ENCODE peak calls at places on chromosomes 11 and 22, in eight cellular contexts. W is fibroblast of the aortic adventitia; N is kidney tubule cell; Y is Ammon's horn; L is fibroblast of the conjunctiva; O is lung; K is stimulated activated CD8-positive, alpha-beta memory T cell treated with anti-CD3 and anti-CD28 coated beads, Interleukin-7, amount 100 ng/mL, for 24 hours; F is hypothalamus. J is an unnamed sample.

GRCh38 chr11:130068986-130069683 is 559 bp upstream of the APLP2 start:
- DNase-seq in W (peak; percentile 95), N (peak; percentile 86), Y (peak; percentile 72), L (peak; percentile 89), O (peak; percentile 77), K (no peak), F (peak; percentile 87), J (peak; percentile 73)

GRCh38 chr11:24234822-24235508 is 261.9 kb upstream of the LUZP2 start:
- DNase-seq in W (no peak), N (peak; percentile 51), Y (no peak), L (peak; percentile 2), O (peak; percentile 60), K (no peak), F (no peak), J (peak; percentile 27)

GRCh38 chr11:94379619-94380018 is 21.6 kb downstream of the GPR83 start:
- DNase-seq in W (no peak), N (no peak), Y (peak; percentile 26), L (no peak), O (no peak), K (no peak), F (no peak), J (no peak)

GRCh38 chr11:12127206-12127898 is 17.0 kb downstream of the MICAL2 start:
- DNase-seq in W (no peak), N (no peak), Y (no peak), L (no peak), O (no peak), K (no peak), F (no peak), J (no peak)

GRCh38 chr22:24503137-24503850 is 8.2 kb downstream of the UPB1 start:
- DNase-seq in W (peak; percentile 65), N (peak; percentile 71), Y (peak; percentile 46), L (peak; percentile 24), O (peak; percentile 50), K (peak; percentile 40), F (no peak), J (peak; percentile 38)

GRCh38 chr22:49297871-49298721 is 529.6 kb downstream of the BRD1 start:
- DNase-seq in W (no peak), N (no peak), Y (no peak), L (no peak), O (no peak), K (no peak), F (no peak), J (no peak)

GRCh38 chr11:126060651-126061220 is 1.9 kb downstream of the CDON start:
- DNase-seq in W (no peak), N (peak; percentile 45), Y (no peak), L (no peak), O (no peak), K (no peak), F (no peak), J (no peak)

GRCh38 chr22:49045276-49045675 is 782.4 kb downstream of the BRD1 start:
- DNase-seq in W (no peak), N (no peak), Y (no peak), L (no peak), O (no peak), K (no peak), F (no peak), J (no peak)

GRCh38 chr11:98545544-98546175 is 475.1 kb upstream of the CNTN5 start:
- DNase-seq in W (no peak), N (no peak), Y (no peak), L (no peak), O (no peak), K (no peak), F (no peak), J (no peak)

GRCh38 chr11:64963072-64963631 is 8.8 kb downstream of the MAJIN start:
- DNase-seq in W (no peak), N (no peak), Y (no peak), L (no peak), O (no peak), K (no peak), F (no peak), J (no peak)